ENCODE peak calls at places on chromosomes 1 and 21, in nine cellular contexts. Z is vagina; G is adrenal gland; U is endodermal cell; S is PC-3; I is psoas muscle; C is GM23338; O is cardiac muscle cell; X is CD4-positive, CD25-positive, alpha-beta regulatory T cell. F is an unnamed sample.
A peak's percentile ranks its signal among the peaks of the same experiment; 100 is the strongest.

GRCh38 chr1:119968068-119968492 is 71.8 kb upstream of the ADAM30 start:
- DNase-seq in Z (no peak), G (peak; percentile 64), U (peak; percentile 92), S (peak; percentile 85), I (peak; percentile 57), C (peak; percentile 77), O (peak; percentile 51), X (peak; percentile 59), F (peak; percentile 84)

GRCh38 chr1:76317299-76317913 is 242.9 kb downstream of the ST6GALNAC3 start:
- DNase-seq in Z (no peak), G (no peak), U (no peak), S (no peak), I (no peak), C (no peak), O (no peak), X (no peak), F (no peak)

GRCh38 chr1:201697174-201697573 is 131.8 kb upstream of the IPO9 start:
- DNase-seq in Z (no peak), G (no peak), U (no peak), S (no peak), I (no peak), C (no peak), O (no peak), X (no peak), F (no peak)

GRCh38 chr21:43188712-43189151 is 19.9 kb downstream of the CRYAA start:
- DNase-seq in Z (no peak), G (peak; percentile 35), U (peak; percentile 33), S (no peak), I (no peak), C (no peak), O (no peak), X (no peak), F (peak; percentile 12)

GRCh38 chr1:187877220-187877619 is 1048.5 kb downstream of the PLA2G4A start:
- DNase-seq in Z (no peak), G (no peak), U (no peak), S (no peak), I (no peak), C (no peak), O (no peak), X (no peak), F (no peak)

GRCh38 chr1:227789042-227789880 is 26.2 kb upstream of the PRSS38 start:
- DNase-seq in Z (no peak), G (no peak), U (peak; percentile 74), S (peak; percentile 34), I (no peak), C (peak; percentile 51), O (no peak), X (no peak), F (peak; percentile 18)

GRCh38 chr1:202193614-202194327 is at the start of gene LGR6:
- DNase-seq in Z (no peak), G (no peak), U (peak; percentile 75), S (no peak), I (no peak), C (peak; percentile 64), O (peak; percentile 58), X (no peak), F (no peak)

GRCh38 chr1:158496379-158496778 is 24.4 kb downstream of the OR10R2 start:
- DNase-seq in Z (no peak), G (no peak), U (no peak), S (peak; percentile 16), I (no peak), C (peak; percentile 71), O (peak; percentile 22), X (no peak), F (no peak)

GRCh38 chr21:32772281-32773047 is 909 bp upstream of the PAXBP1 start:
- DNase-seq in Z (no peak), G (peak; percentile 70), U (no peak), S (peak; percentile 36), I (no peak), C (peak; percentile 8), O (peak; percentile 13), X (peak; percentile 26), F (peak; percentile 59)

DNA sequence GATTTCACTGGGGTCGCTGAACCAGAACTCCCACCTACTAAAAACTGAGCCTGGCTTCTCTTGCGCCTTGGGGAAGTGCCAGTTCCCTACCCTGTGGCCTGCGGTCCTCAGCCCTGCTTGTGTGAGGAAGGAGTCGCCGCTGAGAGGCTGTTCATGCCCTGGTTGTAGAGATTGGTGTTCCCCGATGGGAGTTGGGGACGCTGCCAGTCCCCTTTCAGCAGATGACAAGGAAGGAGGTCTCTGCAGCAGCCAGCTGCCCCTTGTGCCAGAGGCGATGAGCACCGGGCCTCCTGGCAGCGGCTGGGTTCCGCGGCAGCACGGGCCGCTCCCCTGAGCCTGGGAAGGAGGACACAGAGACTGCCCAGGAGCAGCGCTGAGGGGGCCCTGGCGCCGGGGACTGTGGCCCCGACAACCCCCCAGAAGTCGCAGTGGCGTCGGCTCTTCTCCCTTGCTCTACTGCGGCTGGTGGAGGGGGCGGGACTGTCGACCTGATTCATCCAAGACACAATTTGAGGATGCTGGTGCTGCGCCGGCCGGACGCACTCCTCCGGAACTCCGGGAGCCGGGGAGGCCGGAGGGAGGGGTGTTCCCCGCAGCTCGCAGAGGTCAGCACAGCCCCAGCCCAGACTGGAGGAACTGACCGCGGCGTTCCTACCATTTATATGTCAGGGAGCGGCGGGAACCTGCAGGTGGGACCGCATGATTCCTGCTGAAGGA is 12.0 kb upstream of the ADORA3 start:
- DNase-seq in Z (no peak), G (peak; percentile 61), U (no peak), S (no peak), I (peak; percentile 76), C (peak; percentile 71), O (no peak), X (no peak), F (no peak)
- H3K4me3 ChIP-seq in Z (peak overlapping the region; percentile 33), G (no peak overlapping the region), U (no peak overlapping the region), S (no peak overlapping the region), I (peak overlapping the region; percentile 61), C (peak overlapping the region; percentile 59), O (no peak overlapping the region), X (no peak overlapping the region), F (peak overlapping the region; percentile 16)

DNA sequence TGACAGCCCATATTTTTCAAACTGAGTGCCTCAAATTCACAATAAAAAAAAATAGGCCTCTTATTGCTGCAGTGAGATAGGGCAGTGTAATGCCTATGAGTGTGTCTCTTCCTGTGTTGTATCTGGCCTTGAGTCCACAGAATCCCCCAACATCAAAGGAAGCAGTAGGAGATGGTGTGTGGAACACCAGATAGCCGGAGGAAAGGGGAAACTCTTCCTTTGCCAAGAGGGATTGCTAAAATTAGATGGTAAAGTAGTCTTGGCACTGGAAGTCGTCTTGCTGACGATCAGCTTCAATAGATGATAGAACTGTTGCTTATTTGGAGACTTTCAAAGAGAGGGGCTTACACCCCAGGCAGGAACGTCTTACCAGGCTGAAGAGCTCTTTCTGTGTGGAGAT is 51.8 kb downstream of the RUNX1 start:
- DNase-seq in Z (no peak), G (no peak), U (no peak), S (no peak), I (no peak), C (no peak), O (no peak), X (no peak), F (no peak)
- H3K4me1 ChIP-seq in Z (no peaks in the 10 kb centered on the region), G (no peaks in the 10 kb centered on the region), U (no peaks in the 10 kb centered on the region), S (no peaks in the 10 kb centered on the region), I (peaks cover 28% of the 10 kb centered on the region), C (no peaks in the 10 kb centered on the region), O (peaks cover 8% of the 10 kb centered on the region), X (peaks cover 46% of the 10 kb centered on the region), F (no peaks in the 10 kb centered on the region)

DNA sequence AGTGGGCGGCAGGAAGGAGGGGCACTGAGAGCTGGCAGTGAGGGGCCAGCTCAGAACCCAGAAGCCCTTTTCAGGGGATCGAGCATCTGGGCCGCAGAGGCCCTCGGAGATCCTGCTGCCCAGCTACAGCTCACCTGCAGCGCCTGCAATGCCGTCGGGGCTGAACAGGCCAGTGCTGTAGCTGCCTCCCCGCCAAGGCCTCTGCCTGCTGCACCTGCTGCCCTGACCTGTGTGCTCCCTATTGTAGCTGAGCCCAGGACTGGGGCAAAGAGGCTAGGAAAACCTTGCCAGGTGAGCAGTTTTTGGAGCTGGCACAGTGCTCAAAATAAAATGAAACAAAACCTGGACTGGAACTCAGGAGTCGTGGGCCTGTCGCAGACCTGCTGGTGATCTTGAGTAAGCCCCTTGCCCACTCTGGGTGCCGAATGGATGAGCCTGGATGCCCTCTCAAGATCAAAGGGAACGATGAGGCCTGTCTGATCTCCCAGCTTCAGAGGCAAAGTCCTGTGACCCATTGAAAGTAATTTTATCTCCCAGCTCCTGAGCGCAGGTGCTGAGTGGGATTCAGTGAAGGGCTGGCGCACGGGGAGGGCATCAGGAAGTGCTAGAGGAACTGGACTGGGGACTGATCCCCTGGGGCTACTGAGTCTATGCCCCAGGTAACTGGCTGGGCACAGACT is 154.6 kb downstream of the FOXD2 start:
- DNase-seq in Z (no peak), G (no peak), U (peak; percentile 46), S (no peak), I (no peak), C (peak; percentile 15), O (no peak), X (no peak), F (no peak)
- H3K4me3 ChIP-seq in Z (no peak overlapping the region), G (no peak overlapping the region), U (no peak overlapping the region), S (no peak overlapping the region), I (no peak overlapping the region), C (peak overlapping the region; percentile 67), O (no peak overlapping the region), X (no peak overlapping the region), F (no peak overlapping the region)

GRCh38 chr1:178055093-178055492 is 38.8 kb upstream of the RASAL2 start:
- DNase-seq in Z (no peak), G (peak; percentile 29), U (peak; percentile 89), S (peak; percentile 56), I (peak; percentile 35), C (peak; percentile 74), O (peak; percentile 58), X (no peak), F (peak; percentile 71)
- H3K4me1 ChIP-seq in Z (peaks cover 40% of the 10 kb centered on the region), G (peaks cover 3% of the 10 kb centered on the region), U (peaks cover 12% of the 10 kb centered on the region), S (peaks cover 17% of the 10 kb centered on the region), I (peaks cover 9% of the 10 kb centered on the region), C (peaks cover 69% of the 10 kb centered on the region), O (peaks cover 20% of the 10 kb centered on the region), X (no peaks in the 10 kb centered on the region), F (peaks cover 8% of the 10 kb centered on the region)

DNA sequence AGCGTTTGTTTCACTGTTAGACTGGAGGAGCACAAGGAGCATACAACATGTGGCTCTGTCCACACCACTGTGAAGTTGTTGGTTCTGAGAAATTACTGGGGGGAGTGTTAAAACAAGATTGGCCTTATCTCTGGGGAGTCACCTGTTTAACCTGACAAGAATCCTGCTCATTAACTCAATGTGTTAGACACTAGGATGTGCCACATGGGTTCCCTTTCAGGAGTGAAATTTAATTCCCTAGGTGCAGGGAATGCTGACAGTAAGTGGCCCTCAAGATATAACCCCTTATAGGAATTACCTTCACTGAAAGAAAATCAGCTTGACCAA is 45.8 kb upstream of the WNT2B start:
- DNase-seq in Z (no peak), G (no peak), U (no peak), S (no peak), I (no peak), C (no peak), O (no peak), X (no peak), F (no peak)
- H3K4me3 ChIP-seq in Z (no peak overlapping the region), G (no peak overlapping the region), U (no peak overlapping the region), S (no peak overlapping the region), I (no peak overlapping the region), C (no peak overlapping the region), O (no peak overlapping the region), X (no peak overlapping the region), F (no peak overlapping the region)

GRCh38 chr1:211524521-211524920 is 32.6 kb upstream of the RD3 start:
- DNase-seq in Z (no peak), G (no peak), U (no peak), S (no peak), I (no peak), C (no peak), O (no peak), X (no peak), F (no peak)
- H3K4me1 ChIP-seq in Z (peaks cover 15% of the 10 kb centered on the region), G (no peaks in the 10 kb centered on the region), U (peaks cover 13% of the 10 kb centered on the region), S (no peaks in the 10 kb centered on the region), I (peaks cover 2% of the 10 kb centered on the region), C (no peaks in the 10 kb centered on the region), O (no peaks in the 10 kb centered on the region), X (no peaks in the 10 kb centered on the region), F (no peaks in the 10 kb centered on the region)

GRCh38 chr21:44927259-44927586 is 6.5 kb upstream of the ITGB2 start:
- DNase-seq in Z (no peak), G (no peak), U (no peak), S (no peak), I (no peak), C (no peak), O (no peak), X (no peak), F (no peak)
- H3K4me3 ChIP-seq in Z (no peak overlapping the region), G (no peak overlapping the region), U (no peak overlapping the region), S (peak overlapping the region; percentile 63), I (no peak overlapping the region), C (peak overlapping the region; percentile 41), O (no peak overlapping the region), X (peak overlapping the region; percentile 54), F (no peak overlapping the region)